ENCODE peak calls at places on chromosomes 6 and 20, in nine cellular contexts. R is tibial artery, E is pancreas, A is brain microvascular endothelial cell, L is breast epithelium, K is astrocyte, Y is foreskin keratinocyte, C is PC-9, S is upper lobe of left lung. Q is an unnamed sample.

GRCh38 chr6:3761989-3762270 is 10.4 kb upstream of the PXDC1 start:
- DNase-seq in E (no peak), K (no peak), S (no peak), Y (no peak), A (no peak), C (no peak), L (no peak), R (no peak), Q (no peak)

GRCh38 chr6:84197708-84198107 is 29.7 kb downstream of the CEP162 start:
- DNase-seq in C (no peak), R (no peak), K (no peak), Y (no peak), A (peak), S (no peak), L (no peak), E (no peak), Q (no peak)

GRCh38 chr6:36752886-36753506 is 55.4 kb downstream of the RAB44 start:
- DNase-seq in S (no peak), E (no peak), C (no peak), Y (no peak), K (no peak), R (no peak), L (no peak), A (no peak), Q (no peak)

GRCh38 chr20:62065669-62066338 is at the start of gene TAF4:
- DNase-seq in K (peak), R (peak), L (peak), S (peak), E (peak), Y (no peak), C (peak), A (peak), Q (peak)

GRCh38 chr6:37131104-37131959 is 38.6 kb upstream of the PIM1 start:
- DNase-seq in K (peak), Y (no peak), A (no peak), S (no peak), E (no peak), C (peak), L (peak), R (peak), Q (no peak)

GRCh38 chr6:91412532-91412931 is 825.7 kb upstream of the MAP3K7 start:
- DNase-seq in E (no peak), A (no peak), Y (no peak), S (no peak), L (no peak), K (no peak), C (no peak), R (no peak), Q (no peak)

GRCh38 chr6:109816452-109817374 is 125.6 kb downstream of the FIG4 start:
- DNase-seq in S (no peak), E (no peak), R (no peak), C (no peak), L (no peak), Y (no peak), A (no peak), K (no peak), Q (no peak)

GRCh38 chr6:42522021-42522420 is 41.8 kb upstream of the UBR2 start:
- DNase-seq in R (no peak), C (no peak), Y (no peak), L (no peak), E (no peak), S (no peak), A (peak), K (peak), Q (no peak)

GRCh38 chr6:116500969-116501433 is 10.4 kb upstream of the CALHM5 start:
- DNase-seq in C (peak), S (no peak), A (peak), L (no peak), Y (peak), R (no peak), K (no peak), E (no peak), Q (no peak)

GRCh38 chr6:27479319-27480182 is 6.6 kb upstream of the ZNF184 start:
- DNase-seq in C (peak), R (peak), Y (peak), S (peak), L (peak), A (peak), K (peak), E (peak), Q (peak)

GRCh38 chr6:90290991-90291390 is 5.7 kb downstream of the BACH2 start:
- DNase-seq in C (no peak), Y (no peak), S (no peak), R (no peak), L (no peak), E (no peak), A (no peak), K (peak), Q (no peak)

GRCh38 chr20:63648895-63649589 is 4.2 kb downstream of the STMN3 start:
- DNase-seq in Y (no peak), L (no peak), K (no peak), E (no peak), A (no peak), S (no peak), C (no peak), R (no peak), Q (no peak)

GRCh38 chr6:2958331-2958711 is 13.0 kb downstream of the SERPINB6 start:
- DNase-seq in R (no peak), A (no peak), E (no peak), C (no peak), K (no peak), S (peak), L (no peak), Y (no peak), Q (no peak)

GRCh38 chr6:145569140-145569539 is 166.2 kb downstream of the EPM2A start:
- DNase-seq in C (no peak), A (peak), Y (no peak), E (no peak), L (no peak), S (no peak), K (peak), R (no peak), Q (no peak)

GRCh38 chr20:60340232-60340631 is 382.0 kb downstream of the CDH26 start:
- DNase-seq in C (no peak), A (no peak), Y (no peak), E (no peak), R (no peak), K (no peak), S (no peak), L (no peak), Q (no peak)

GRCh38 chr6:44029489-44030185 is 97.6 kb downstream of the MRPL14 start:
- DNase-seq in Y (no peak), R (peak), L (no peak), S (no peak), C (no peak), E (no peak), K (no peak), A (no peak), Q (no peak)

GRCh38 chr20:39638671-39639070 is 676.5 kb downstream of the DHX35 start:
- DNase-seq in C (no peak), A (no peak), Y (no peak), L (no peak), K (no peak), E (no peak), S (no peak), R (no peak), Q (no peak)

GRCh38 chr6:13708679-13709261 is 2.9 kb downstream of the RANBP9 start:
- DNase-seq in S (no peak), E (no peak), Y (no peak), L (no peak), K (peak), C (no peak), R (no peak), A (no peak), Q (no peak)

GRCh38 chr6:43716099-43716498 is 28.5 kb upstream of the MRPS18A start:
- DNase-seq in K (no peak), C (no peak), L (no peak), E (no peak), Y (no peak), S (peak), R (no peak), A (no peak), Q (no peak)

GRCh38 chr6:39362487-39362865 is 40.0 kb upstream of the KCNK16 start:
- DNase-seq in A (peak), K (no peak), L (no peak), Y (no peak), R (no peak), S (no peak), E (no peak), C (no peak), Q (no peak)

GRCh38 chr20:53411129-53411528 is 182.5 kb downstream of the ZNF217 start:
- DNase-seq in C (no peak), R (no peak), L (no peak), K (no peak), S (no peak), A (no peak), E (no peak), Y (no peak), Q (no peak)

GRCh38 chr6:148836751-148837150 is 89.9 kb downstream of the UST start:
- DNase-seq in S (no peak), A (no peak), Y (no peak), R (no peak), K (peak), C (no peak), E (no peak), L (no peak), Q (no peak)

GRCh38 chr20:22775671-22776139 is 191.3 kb upstream of the FOXA2 start:
- DNase-seq in A (peak), E (no peak), K (peak), C (peak), Y (peak), S (no peak), R (no peak), L (no peak), Q (peak)

GRCh38 chr6:20696676-20697075 is 162.4 kb downstream of the CDKAL1 start:
- DNase-seq in Y (no peak), R (no peak), K (peak), E (no peak), C (no peak), S (no peak), L (no peak), A (peak), Q (no peak)

GRCh38 chr6:126064994-126065401 is 78.7 kb downstream of the TRMT11 start:
- DNase-seq in R (no peak), L (no peak), Y (no peak), S (no peak), A (no peak), K (peak), C (no peak), E (no peak), Q (no peak)

GRCh38 chr20:3161316-3162079 is 1.8 kb upstream of the FASTKD5 start:
- DNase-seq in K (no peak), A (no peak), E (no peak), S (no peak), L (no peak), Y (no peak), R (no peak), C (no peak), Q (no peak)

GRCh38 chr20:37904845-37905244 is 1.9 kb downstream of the VSTM2L start:
- DNase-seq in Y (no peak), R (no peak), L (no peak), S (no peak), E (no peak), A (no peak), K (no peak), C (no peak), Q (no peak)

GRCh38 chr6:83417880-83418663 is 12.8 kb downstream of the ME1 start:
- DNase-seq in R (no peak), E (no peak), A (peak), K (peak), L (no peak), C (no peak), S (no peak), Y (peak), Q (peak)

GRCh38 chr6:119210596-119210995 is 132.1 kb upstream of the FAM184A start:
- DNase-seq in S (no peak), R (no peak), E (no peak), K (no peak), Y (no peak), C (no peak), A (no peak), L (no peak), Q (no peak)

GRCh38 chr20:4601630-4602296 is 119.9 kb upstream of the PRND start:
- DNase-seq in L (no peak), C (peak), S (peak), E (peak), Y (no peak), R (no peak), K (peak), A (no peak), Q (peak)

GRCh38 chr6:48240287-48240686 is 129.3 kb upstream of the PTCHD4 start:
- DNase-seq in L (no peak), E (no peak), Y (no peak), S (no peak), K (no peak), R (no peak), C (no peak), A (no peak), Q (no peak)

GRCh38 chr6:148464319-148465010 is 121.8 kb downstream of the SASH1 start:
- DNase-seq in E (peak), A (peak), Y (no peak), K (peak), S (no peak), C (peak), R (peak), L (peak), Q (peak)

GRCh38 chr20:5602346-5602745 is 147.9 kb upstream of the SHLD1 start:
- DNase-seq in E (no peak), Y (no peak), K (peak), R (no peak), L (no peak), S (no peak), C (no peak), A (no peak), Q (no peak)

GRCh38 chr6:113442040-113442439 is 415.1 kb upstream of the MARCKS start:
- DNase-seq in C (no peak), R (no peak), Y (no peak), A (no peak), E (no peak), K (no peak), S (no peak), L (no peak), Q (no peak)

GRCh38 chr6:104699598-104700329 is 160.0 kb downstream of the HACE1 start:
- DNase-seq in L (no peak), Y (no peak), C (no peak), K (no peak), A (no peak), E (no peak), R (no peak), S (no peak), Q (no peak)

GRCh38 chr6:143697401-143697800 is 19.6 kb downstream of the PHACTR2 start:
- DNase-seq in K (no peak), R (no peak), Y (no peak), E (no peak), A (no peak), S (no peak), L (no peak), C (no peak), Q (no peak)
- TF ChIP-seq CTCF in K (no peak), R (no peak), Y (no peak), E (no peak), A (no peak), S (no peak), L (no peak), C (no peak), Q (no peak)

GRCh38 chr6:127859956-127860355 is 40.9 kb downstream of the THEMIS start:
- DNase-seq in Y (no peak), R (no peak), S (no peak), L (no peak), C (no peak), E (no peak), A (no peak), K (no peak), Q (no peak)
- H3K27ac ChIP-seq in Y (no peak), R (no peak), S (no peak), L (no peak), C (no peak), E (no peak), A (no peak), K (no peak), Q (no peak)

GRCh38 chr6:360791-361373 is 30.7 kb upstream of the IRF4 start:
- DNase-seq in E (no peak), S (peak), Y (no peak), R (no peak), L (no peak), K (no peak), A (no peak), C (no peak), Q (no peak)
- TF ChIP-seq CTCF in E (no peak), S (no peak), Y (no peak), R (no peak), L (no peak), K (no peak), A (no peak), C (no peak), Q (no peak)

DNA sequence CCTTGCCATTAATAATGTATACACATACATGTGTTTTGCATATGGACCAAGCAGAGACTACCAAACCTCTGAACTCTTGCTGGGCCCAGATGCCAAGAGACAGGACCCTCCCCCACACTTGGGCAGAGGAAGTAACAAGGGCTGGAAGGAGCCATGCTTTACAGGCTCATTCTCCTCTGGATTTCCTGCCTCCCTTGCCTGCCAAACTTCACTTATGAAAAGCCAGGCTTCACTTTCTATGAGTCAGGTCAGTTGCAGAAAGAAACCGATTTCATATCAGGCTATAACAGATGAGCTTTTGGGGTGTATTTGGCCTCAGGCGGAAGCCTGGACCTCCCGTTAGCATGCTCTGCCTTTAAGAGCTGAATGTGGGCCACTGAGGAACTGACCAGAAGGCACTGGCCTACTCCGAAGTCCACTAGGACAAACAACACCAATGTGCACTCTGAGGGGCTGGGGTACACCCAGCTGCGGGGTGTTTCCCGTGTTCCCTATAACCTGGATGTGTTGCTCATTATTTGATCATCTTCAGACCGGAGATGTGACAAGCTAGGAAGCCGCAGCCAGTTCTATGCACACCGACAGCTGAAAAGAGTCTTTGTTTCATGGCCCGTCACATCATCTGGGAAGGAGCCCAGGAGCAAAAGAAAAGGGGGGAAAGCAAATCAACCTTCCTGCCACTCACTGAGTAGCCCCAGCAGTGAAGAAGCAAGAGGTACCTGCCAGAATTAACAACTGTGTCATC is 28.5 kb downstream of the HAO1 start:
- DNase-seq in S (no peak), E (no peak), A (no peak), C (no peak), R (no peak), L (no peak), K (no peak), Y (no peak), Q (no peak)
- H3K27ac ChIP-seq in S (no peak), E (no peak), A (no peak), C (no peak), R (no peak), L (peak), K (no peak), Y (no peak), Q (no peak)

GRCh38 chr20:58237318-58238182 is 9.1 kb upstream of the ANKRD60 start:
- DNase-seq in S (no peak), R (no peak), K (peak), E (no peak), L (no peak), C (no peak), A (peak), Y (no peak), Q (no peak)
- TF ChIP-seq CTCF in S (no peak), R (no peak), K (no peak), E (no peak), L (no peak), C (no peak), A (no peak), Y (no peak), Q (peak)

GRCh38 chr6:15573376-15573775 is 89.5 kb downstream of the DTNBP1 start:
- DNase-seq in K (no peak), S (no peak), A (no peak), L (no peak), E (no peak), C (no peak), Y (no peak), R (no peak), Q (no peak)
- H3K27ac ChIP-seq in K (no peak), S (no peak), A (no peak), L (no peak), E (no peak), C (no peak), Y (no peak), R (no peak), Q (no peak)

GRCh38 chr6:82362144-82362543 is 1.5 kb upstream of the TPBG start:
- DNase-seq in S (no peak), L (no peak), E (no peak), C (no peak), Y (no peak), A (no peak), K (no peak), R (no peak), Q (no peak)

GRCh38 chr6:82363368-82364086 is at the start of gene TPBG:
- DNase-seq in C (peak), R (peak), E (peak), Y (peak), A (peak), S (peak), L (peak), K (peak), Q (peak)

GRCh38 chr6:82362868-82363267 is 749 bp upstream of the TPBG start:
- DNase-seq in R (no peak), Y (peak), S (no peak), L (no peak), E (no peak), K (peak), C (no peak), A (peak), Q (peak)

GRCh38 chr6:82364087-82365010 is 732 bp downstream of the TPBG start:
- DNase-seq in R (peak), E (peak), S (peak), C (peak), L (peak), K (peak), Y (peak), A (peak), Q (peak)

GRCh38 chr6:82365011-82365751 is 1.6 kb downstream of the TPBG start:
- DNase-seq in Y (peak), A (peak), S (peak), L (no peak), E (peak), C (peak), R (peak), K (peak), Q (peak)
- TF ChIP-seq CTCF in Y (peak), A (peak), S (no peak), L (peak), E (no peak), C (no peak), R (no peak), K (no peak), Q (peak)